ENCODE peak calls at places on chromosomes 12 and 14, in nine cellular contexts. One of them, this sample, is unnamed.

GRCh38 chr12:71941174-71941573 is 2.5 kb downstream of the TPH2 start:
- DNase-seq in trophoblast cell: no peak
- DNase-seq in IMR-90: no peak
- DNase-seq in MM.1S: no peak
- DNase-seq in endothelial cell of umbilical vein: no peak
- DNase-seq in OCI-LY7: no peak
- DNase-seq in GM23338: no peak
- DNase-seq in hepatocyte: no peak
- DNase-seq in HCT116: no peak
- DNase-seq in this sample: no peak

GRCh38 chr14:59354666-59355065 is 110.5 kb downstream of the GPR135 start:
- DNase-seq in trophoblast cell: peak; percentile 56
- DNase-seq in IMR-90: peak; percentile 88
- DNase-seq in MM.1S: no peak
- DNase-seq in endothelial cell of umbilical vein: no peak
- DNase-seq in OCI-LY7: no peak
- DNase-seq in GM23338: no peak
- DNase-seq in hepatocyte: no peak
- DNase-seq in HCT116: no peak
- DNase-seq in this sample: no peak

GRCh38 chr12:85676816-85677749 is 159.1 kb downstream of the RASSF9 start:
- DNase-seq in trophoblast cell: no peak
- DNase-seq in IMR-90: no peak
- DNase-seq in MM.1S: no peak
- DNase-seq in endothelial cell of umbilical vein: no peak
- DNase-seq in OCI-LY7: no peak
- DNase-seq in GM23338: no peak
- DNase-seq in hepatocyte: no peak
- DNase-seq in HCT116: no peak
- DNase-seq in this sample: no peak

GRCh38 chr14:95146079-95146771 is 11.1 kb downstream of the DICER1 start:
- DNase-seq in trophoblast cell: no peak
- DNase-seq in IMR-90: no peak
- DNase-seq in MM.1S: no peak
- DNase-seq in endothelial cell of umbilical vein: no peak
- DNase-seq in OCI-LY7: no peak
- DNase-seq in GM23338: no peak
- DNase-seq in hepatocyte: no peak
- DNase-seq in HCT116: no peak
- DNase-seq in this sample: no peak

GRCh38 chr12:111268738-111269572 is 99.9 kb downstream of the PHETA1 start:
- DNase-seq in trophoblast cell: no peak
- DNase-seq in IMR-90: no peak
- DNase-seq in MM.1S: no peak
- DNase-seq in endothelial cell of umbilical vein: no peak
- DNase-seq in OCI-LY7: peak; percentile 21
- DNase-seq in GM23338: peak; percentile 71
- DNase-seq in hepatocyte: no peak
- DNase-seq in HCT116: peak; percentile 6
- DNase-seq in this sample: peak; percentile 60

GRCh38 chr12:93784339-93785086 is 107.3 kb downstream of the CRADD start:
- DNase-seq in trophoblast cell: peak; percentile 44
- DNase-seq in IMR-90: peak; percentile 76
- DNase-seq in MM.1S: no peak
- DNase-seq in endothelial cell of umbilical vein: peak; percentile 87
- DNase-seq in OCI-LY7: no peak
- DNase-seq in GM23338: no peak
- DNase-seq in hepatocyte: peak; percentile 34
- DNase-seq in HCT116: peak; percentile 41
- DNase-seq in this sample: no peak

GRCh38 chr12:14554281-14555008 is 13.2 kb downstream of the PLBD1 start:
- DNase-seq in trophoblast cell: peak; percentile 40
- DNase-seq in IMR-90: no peak
- DNase-seq in MM.1S: no peak
- DNase-seq in endothelial cell of umbilical vein: no peak
- DNase-seq in OCI-LY7: no peak
- DNase-seq in GM23338: no peak
- DNase-seq in hepatocyte: peak; percentile 78
- DNase-seq in HCT116: peak; percentile 13
- DNase-seq in this sample: no peak

GRCh38 chr14:89779707-89780106 is 174.8 kb downstream of the EFCAB11 start:
- DNase-seq in trophoblast cell: peak; percentile 76
- DNase-seq in IMR-90: no peak
- DNase-seq in MM.1S: no peak
- DNase-seq in endothelial cell of umbilical vein: no peak
- DNase-seq in OCI-LY7: no peak
- DNase-seq in GM23338: peak; percentile 70
- DNase-seq in hepatocyte: no peak
- DNase-seq in HCT116: no peak
- DNase-seq in this sample: no peak

GRCh38 chr14:95895720-95896119 is 19.1 kb downstream of the TUNAR start:
- DNase-seq in trophoblast cell: no peak
- DNase-seq in IMR-90: no peak
- DNase-seq in MM.1S: peak; percentile 46
- DNase-seq in endothelial cell of umbilical vein: no peak
- DNase-seq in OCI-LY7: peak; percentile 77
- DNase-seq in GM23338: peak; percentile 84
- DNase-seq in hepatocyte: peak; percentile 56
- DNase-seq in HCT116: peak; percentile 26
- DNase-seq in this sample: peak; percentile 89

GRCh38 chr12:132779781-132780353 is 18.2 kb upstream of the ANKLE2 start:
- DNase-seq in trophoblast cell: no peak
- DNase-seq in IMR-90: no peak
- DNase-seq in MM.1S: no peak
- DNase-seq in endothelial cell of umbilical vein: no peak
- DNase-seq in OCI-LY7: no peak
- DNase-seq in GM23338: no peak
- DNase-seq in hepatocyte: no peak
- DNase-seq in HCT116: no peak
- DNase-seq in this sample: no peak

GRCh38 chr12:57893460-57894353 is 47.2 kb upstream of the CTDSP2 start:
- DNase-seq in trophoblast cell: no peak
- DNase-seq in IMR-90: peak; percentile 91
- DNase-seq in MM.1S: no peak
- DNase-seq in endothelial cell of umbilical vein: peak; percentile 92
- DNase-seq in OCI-LY7: no peak
- DNase-seq in GM23338: peak; percentile 61
- DNase-seq in hepatocyte: peak; percentile 94
- DNase-seq in HCT116: no peak
- DNase-seq in this sample: no peak

GRCh38 chr14:24428628-24429394 is 657 bp downstream of the CBLN3 start:
- DNase-seq in trophoblast cell: no peak
- DNase-seq in IMR-90: no peak
- DNase-seq in MM.1S: no peak
- DNase-seq in endothelial cell of umbilical vein: no peak
- DNase-seq in OCI-LY7: no peak
- DNase-seq in GM23338: peak; percentile 34
- DNase-seq in hepatocyte: no peak
- DNase-seq in HCT116: no peak
- DNase-seq in this sample: no peak

GRCh38 chr14:105450864-105451720 is 23.5 kb upstream of the CRIP2 start:
- DNase-seq in trophoblast cell: no peak
- DNase-seq in IMR-90: no peak
- DNase-seq in MM.1S: no peak
- DNase-seq in endothelial cell of umbilical vein: no peak
- DNase-seq in OCI-LY7: no peak
- DNase-seq in GM23338: no peak
- DNase-seq in hepatocyte: no peak
- DNase-seq in HCT116: no peak
- DNase-seq in this sample: no peak

GRCh38 chr14:79564371-79564770 is 646.9 kb downstream of the DIO2 start:
- DNase-seq in trophoblast cell: no peak
- DNase-seq in IMR-90: no peak
- DNase-seq in MM.1S: no peak
- DNase-seq in endothelial cell of umbilical vein: no peak
- DNase-seq in OCI-LY7: no peak
- DNase-seq in GM23338: no peak
- DNase-seq in hepatocyte: no peak
- DNase-seq in HCT116: no peak
- DNase-seq in this sample: no peak

GRCh38 chr14:33486499-33486898 is 464.4 kb downstream of the EGLN3 start:
- DNase-seq in trophoblast cell: no peak
- DNase-seq in IMR-90: no peak
- DNase-seq in MM.1S: no peak
- DNase-seq in endothelial cell of umbilical vein: no peak
- DNase-seq in OCI-LY7: no peak
- DNase-seq in GM23338: no peak
- DNase-seq in hepatocyte: no peak
- DNase-seq in HCT116: no peak
- DNase-seq in this sample: no peak
- H2AFZ ChIP-seq in trophoblast cell: no peak overlapping the region
- H2AFZ ChIP-seq in IMR-90: no peak overlapping the region
- H2AFZ ChIP-seq in MM.1S: no peak overlapping the region
- H2AFZ ChIP-seq in endothelial cell of umbilical vein: no peak overlapping the region
- H2AFZ ChIP-seq in OCI-LY7: no peak overlapping the region
- H2AFZ ChIP-seq in GM23338: peak overlapping the region; percentile 6
- H2AFZ ChIP-seq in hepatocyte: no peak overlapping the region
- H2AFZ ChIP-seq in HCT116: no peak overlapping the region
- H2AFZ ChIP-seq in this sample: peak overlapping the region; percentile 1

GRCh38 chr12:98745578-98746391 is 100.7 kb downstream of the APAF1 start:
- DNase-seq in trophoblast cell: peak; percentile 59
- DNase-seq in IMR-90: peak; percentile 11
- DNase-seq in MM.1S: no peak
- DNase-seq in endothelial cell of umbilical vein: peak; percentile 39
- DNase-seq in OCI-LY7: no peak
- DNase-seq in GM23338: peak; percentile 57
- DNase-seq in hepatocyte: no peak
- DNase-seq in HCT116: no peak
- DNase-seq in this sample: peak; percentile 53

GRCh38 chr12:98744692-98745091 is 99.6 kb downstream of the APAF1 start:
- DNase-seq in trophoblast cell: no peak
- DNase-seq in IMR-90: no peak
- DNase-seq in MM.1S: peak; percentile 75
- DNase-seq in endothelial cell of umbilical vein: no peak
- DNase-seq in OCI-LY7: no peak
- DNase-seq in GM23338: no peak
- DNase-seq in hepatocyte: no peak
- DNase-seq in HCT116: no peak
- DNase-seq in this sample: peak; percentile 47

GRCh38 chr12:98741615-98742265 is 96.7 kb downstream of the APAF1 start:
- DNase-seq in trophoblast cell: no peak
- DNase-seq in IMR-90: peak; percentile 19
- DNase-seq in MM.1S: no peak
- DNase-seq in endothelial cell of umbilical vein: no peak
- DNase-seq in OCI-LY7: no peak
- DNase-seq in GM23338: peak; percentile 51
- DNase-seq in hepatocyte: no peak
- DNase-seq in HCT116: no peak
- DNase-seq in this sample: no peak

GRCh38 chr12:98741229-98741614 is 96.1 kb downstream of the APAF1 start:
- DNase-seq in trophoblast cell: no peak
- DNase-seq in IMR-90: peak; percentile 44
- DNase-seq in MM.1S: no peak
- DNase-seq in endothelial cell of umbilical vein: no peak
- DNase-seq in OCI-LY7: no peak
- DNase-seq in GM23338: no peak
- DNase-seq in hepatocyte: no peak
- DNase-seq in HCT116: no peak
- DNase-seq in this sample: no peak

DNA sequence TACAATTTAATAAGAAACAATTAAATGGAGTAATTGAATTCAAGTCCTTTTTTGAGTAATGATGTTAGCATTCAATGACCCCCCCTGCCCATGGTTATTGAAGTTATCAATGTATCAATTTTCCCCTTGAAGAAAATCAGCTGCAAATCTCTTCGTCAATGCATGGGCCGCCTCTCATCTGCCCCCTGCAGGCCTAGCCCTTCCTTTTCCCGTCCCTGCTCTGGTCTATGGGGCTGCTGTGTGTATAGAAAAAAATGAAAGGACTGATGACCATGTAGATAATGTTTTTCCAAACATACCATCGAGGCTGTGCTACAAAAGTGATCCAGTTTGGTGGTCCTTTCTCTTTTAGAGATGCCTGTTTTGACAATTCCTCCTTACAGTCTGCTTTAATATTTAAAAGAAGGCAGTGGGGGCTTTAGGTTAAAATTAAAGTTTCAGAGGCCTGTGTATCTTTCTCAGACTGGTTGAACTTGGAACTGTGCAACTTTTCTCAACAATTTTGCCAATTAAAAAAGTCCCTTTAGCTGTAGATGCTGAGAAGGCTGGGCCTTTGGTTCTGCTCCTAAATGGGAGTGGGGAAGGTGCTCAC is 98.4 kb downstream of the APAF1 start:
- DNase-seq in trophoblast cell: no peak
- DNase-seq in IMR-90: peak; percentile 22
- DNase-seq in MM.1S: no peak
- DNase-seq in endothelial cell of umbilical vein: peak; percentile 42
- DNase-seq in OCI-LY7: peak; percentile 16
- DNase-seq in GM23338: peak; percentile 73
- DNase-seq in hepatocyte: no peak
- DNase-seq in HCT116: peak; percentile 21
- DNase-seq in this sample: peak; percentile 78
- H2AFZ ChIP-seq in trophoblast cell: no peak overlapping the region
- H2AFZ ChIP-seq in IMR-90: no peak overlapping the region
- H2AFZ ChIP-seq in MM.1S: no peak overlapping the region
- H2AFZ ChIP-seq in endothelial cell of umbilical vein: no peak overlapping the region
- H2AFZ ChIP-seq in OCI-LY7: no peak overlapping the region
- H2AFZ ChIP-seq in GM23338: no peak overlapping the region
- H2AFZ ChIP-seq in hepatocyte: no peak overlapping the region
- H2AFZ ChIP-seq in HCT116: peak overlapping the region; percentile 91
- H2AFZ ChIP-seq in this sample: no peak overlapping the region

GRCh38 chr14:54942913-54943312 is 40.3 kb upstream of the GCH1 start:
- DNase-seq in trophoblast cell: no peak
- DNase-seq in IMR-90: no peak
- DNase-seq in MM.1S: no peak
- DNase-seq in endothelial cell of umbilical vein: no peak
- DNase-seq in OCI-LY7: peak; percentile 7
- DNase-seq in GM23338: peak; percentile 41
- DNase-seq in hepatocyte: no peak
- DNase-seq in HCT116: no peak
- DNase-seq in this sample: no peak
- H2AFZ ChIP-seq in trophoblast cell: no peak overlapping the region
- H2AFZ ChIP-seq in IMR-90: no peak overlapping the region
- H2AFZ ChIP-seq in MM.1S: no peak overlapping the region
- H2AFZ ChIP-seq in endothelial cell of umbilical vein: no peak overlapping the region
- H2AFZ ChIP-seq in OCI-LY7: no peak overlapping the region
- H2AFZ ChIP-seq in GM23338: no peak overlapping the region
- H2AFZ ChIP-seq in hepatocyte: no peak overlapping the region
- H2AFZ ChIP-seq in HCT116: no peak overlapping the region
- H2AFZ ChIP-seq in this sample: no peak overlapping the region

DNA sequence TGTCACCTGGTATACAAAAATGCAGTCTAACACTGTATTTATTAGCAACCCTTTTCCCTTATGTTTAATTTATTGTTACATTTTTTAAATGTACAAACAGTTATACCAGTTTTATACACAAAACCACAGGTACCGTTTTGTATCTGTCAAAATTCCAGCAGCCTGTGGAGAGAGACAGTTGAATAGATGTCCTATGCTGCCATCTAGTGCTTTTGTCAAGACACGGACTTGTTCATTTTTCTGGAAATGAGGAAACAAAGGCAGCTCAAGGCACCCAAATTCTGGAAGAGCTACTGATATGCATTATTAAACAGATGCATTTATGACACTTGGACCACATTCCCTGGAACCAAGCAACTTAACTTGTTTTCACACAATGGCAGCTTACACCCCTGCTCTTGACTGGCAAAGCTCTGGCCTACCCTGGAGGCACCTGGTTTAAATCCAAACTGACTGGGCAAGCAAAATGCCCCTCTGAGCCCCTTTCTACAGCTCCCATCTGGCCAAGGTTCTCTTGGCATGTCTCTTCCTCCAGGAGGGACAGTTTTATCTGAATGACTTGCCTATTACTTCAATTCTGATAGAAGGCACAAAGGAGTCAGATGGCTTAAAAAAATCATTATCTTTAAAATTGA is 286.9 kb upstream of the PRKD1 start:
- DNase-seq in trophoblast cell: peak; percentile 7
- DNase-seq in IMR-90: peak; percentile 85
- DNase-seq in MM.1S: peak; percentile 36
- DNase-seq in endothelial cell of umbilical vein: peak; percentile 65
- DNase-seq in OCI-LY7: peak; percentile 47
- DNase-seq in GM23338: peak; percentile 75
- DNase-seq in hepatocyte: peak; percentile 72
- DNase-seq in HCT116: peak; percentile 8
- DNase-seq in this sample: peak; percentile 86
- H2AFZ ChIP-seq in trophoblast cell: no peak overlapping the region
- H2AFZ ChIP-seq in IMR-90: peak overlapping the region; percentile 46
- H2AFZ ChIP-seq in MM.1S: no peak overlapping the region
- H2AFZ ChIP-seq in endothelial cell of umbilical vein: no peak overlapping the region
- H2AFZ ChIP-seq in OCI-LY7: no peak overlapping the region
- H2AFZ ChIP-seq in GM23338: peak overlapping the region; percentile 90
- H2AFZ ChIP-seq in hepatocyte: no peak overlapping the region
- H2AFZ ChIP-seq in HCT116: no peak overlapping the region
- H2AFZ ChIP-seq in this sample: no peak overlapping the region

This sample was measured in Karpas-422.